ENCODE peak calls at places on chromosomes 16 and 17, in five cellular contexts. R is H9, P is neuronal stem cell, T is mesenchymal stem cell, E is H1. G is an unnamed sample.

GRCh38 chr16:85172465-85173071 is 60.3 kb upstream of the CIBAR2 start:
- DNase-seq in P (no peak), R (peak; percentile 70), E (no peak), T (peak; percentile 66), G (peak; percentile 43)

GRCh38 chr17:71342726-71343125 is 778.1 kb upstream of the SOX9 start:
- DNase-seq in E (no peak), R (no peak), P (no peak), T (no peak), G (no peak)

GRCh38 chr17:68777243-68777855 is 176.2 kb upstream of the FAM20A start:
- DNase-seq in R (peak; percentile 69), P (peak; percentile 51), E (no peak), T (peak; percentile 74), G (peak; percentile 70)

GRCh38 chr16:75376475-75376907 is 56.8 kb downstream of the CFDP1 start:
- DNase-seq in P (no peak), T (no peak), E (no peak), R (peak; percentile 29), G (peak; percentile 93)

GRCh38 chr17:17836818-17837379 is at the start of gene SREBF1:
- DNase-seq in E (peak; percentile 59), R (peak; percentile 87), P (peak; percentile 80), T (peak; percentile 79), G (peak; percentile 11)

GRCh38 chr17:65472602-65473001 is 88.8 kb downstream of the AXIN2 start:
- DNase-seq in P (no peak), T (no peak), R (no peak), E (no peak), G (peak; percentile 93)

GRCh38 chr17:35568561-35568960 is 7.9 kb upstream of the SLFN14 start:
- DNase-seq in R (no peak), T (peak; percentile 80), P (no peak), E (no peak), G (peak; percentile 69)

GRCh38 chr17:20302191-20302917 is 165.0 kb downstream of the LGALS9B start:
- DNase-seq in T (no peak), E (no peak), P (no peak), R (no peak), G (no peak)

GRCh38 chr17:71870546-71870862 is 250.3 kb upstream of the SOX9 start:
- DNase-seq in R (no peak), T (no peak), E (no peak), P (no peak), G (no peak)

GRCh38 chr16:54007504-54007903 is 279.1 kb downstream of the IRX3 start:
- DNase-seq in E (no peak), P (no peak), R (no peak), T (no peak), G (no peak)

GRCh38 chr17:14359251-14359939 is 58.5 kb downstream of the HS3ST3B1 start:
- DNase-seq in R (peak; percentile 61), T (peak; percentile 35), E (no peak), P (no peak), G (peak; percentile 25)

DNA sequence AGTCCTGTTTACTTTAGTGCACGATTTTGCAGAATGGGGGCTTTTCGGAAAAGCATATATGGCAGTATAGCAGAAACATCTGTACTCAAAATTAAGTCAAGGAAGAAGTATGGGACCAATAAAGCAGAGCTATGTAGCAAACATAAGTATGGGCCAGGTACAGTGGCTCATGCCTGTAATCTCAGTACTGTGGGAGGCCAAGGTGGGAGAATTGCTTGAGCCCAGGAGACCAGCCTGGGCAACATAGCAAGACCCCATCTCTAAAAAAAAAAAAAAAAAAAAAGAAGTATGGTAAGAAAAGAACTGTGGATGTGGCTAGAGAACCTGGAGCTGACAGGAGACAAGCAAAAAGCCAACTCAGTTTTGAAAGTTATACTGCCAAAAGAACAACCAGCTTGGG is 36.1 kb downstream of the ZNF652 start:
- DNase-seq in T (no peak), P (no peak), R (no peak), E (no peak), G (no peak)
- H2BK12ac ChIP-seq in T (no peak overlapping the region), P (no peak overlapping the region), R (no peak overlapping the region), E (no peak overlapping the region), G (no peak overlapping the region)

GRCh38 chr17:82662711-82663261 is 14.5 kb upstream of the WDR45B start:
- DNase-seq in P (no peak), E (no peak), T (no peak), R (no peak), G (no peak)
- H2BK12ac ChIP-seq in P (no peak overlapping the region), E (no peak overlapping the region), T (no peak overlapping the region), R (no peak overlapping the region), G (no peak overlapping the region)

GRCh38 chr17:7977039-7977438 is 25.4 kb upstream of the GUCY2D start:
- DNase-seq in R (no peak), T (no peak), E (no peak), P (no peak), G (no peak)
- H2BK12ac ChIP-seq in R (no peak overlapping the region), T (no peak overlapping the region), E (no peak overlapping the region), P (no peak overlapping the region), G (no peak overlapping the region)

GRCh38 chr17:48340916-48341315 is 89.1 kb downstream of the SKAP1 start:
- DNase-seq in P (no peak), T (no peak), R (no peak), E (no peak), G (no peak)
- H2BK12ac ChIP-seq in P (no peak overlapping the region), T (no peak overlapping the region), R (no peak overlapping the region), E (no peak overlapping the region), G (no peak overlapping the region)

DNA sequence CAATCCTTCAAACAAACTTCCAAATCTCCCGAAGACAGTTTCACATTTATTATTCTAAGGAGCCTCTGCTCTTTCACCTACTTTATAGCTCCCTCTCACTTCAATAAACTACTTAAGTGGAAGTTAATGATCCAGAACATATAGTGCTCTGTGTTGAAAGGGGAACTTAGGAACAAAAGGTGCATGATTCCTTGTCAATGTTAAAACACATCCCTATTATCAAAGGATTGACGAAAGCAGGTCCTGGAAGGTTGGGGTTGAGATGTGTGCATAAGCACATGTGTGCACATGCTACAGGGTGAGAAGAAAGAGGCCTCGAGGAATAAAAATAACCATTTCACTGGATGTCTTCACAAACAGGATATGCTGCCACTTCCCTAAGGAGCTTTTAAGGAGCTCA is 170.3 kb downstream of the SLC39A11 start:
- DNase-seq in R (no peak), T (no peak), E (no peak), P (no peak), G (no peak)
- H2BK12ac ChIP-seq in R (no peak overlapping the region), T (no peak overlapping the region), E (no peak overlapping the region), P (no peak overlapping the region), G (no peak overlapping the region)

DNA sequence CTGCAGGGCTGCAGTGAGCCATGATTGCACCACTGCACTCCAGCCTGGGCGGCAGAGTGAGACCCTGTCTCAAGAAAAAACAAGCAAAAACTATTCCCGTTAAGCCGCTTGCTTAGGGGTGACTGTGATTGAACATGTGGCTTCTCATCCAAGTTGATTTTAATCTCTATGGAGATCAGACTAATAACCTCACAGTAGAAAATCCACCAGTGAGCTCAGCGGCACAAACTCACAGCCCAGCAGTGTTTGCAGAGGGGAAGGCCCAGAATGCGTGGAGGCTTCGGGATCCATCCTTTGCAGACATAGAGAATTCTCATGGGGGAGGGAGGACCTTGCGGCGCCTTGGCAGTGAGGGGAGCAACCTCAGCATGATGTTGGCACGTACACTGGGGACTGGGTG is 7.4 kb downstream of the BANP start:
- DNase-seq in P (no peak), T (no peak), E (no peak), R (no peak), G (no peak)
- H2BK12ac ChIP-seq in P (no peak overlapping the region), T (no peak overlapping the region), E (no peak overlapping the region), R (no peak overlapping the region), G (no peak overlapping the region)

DNA sequence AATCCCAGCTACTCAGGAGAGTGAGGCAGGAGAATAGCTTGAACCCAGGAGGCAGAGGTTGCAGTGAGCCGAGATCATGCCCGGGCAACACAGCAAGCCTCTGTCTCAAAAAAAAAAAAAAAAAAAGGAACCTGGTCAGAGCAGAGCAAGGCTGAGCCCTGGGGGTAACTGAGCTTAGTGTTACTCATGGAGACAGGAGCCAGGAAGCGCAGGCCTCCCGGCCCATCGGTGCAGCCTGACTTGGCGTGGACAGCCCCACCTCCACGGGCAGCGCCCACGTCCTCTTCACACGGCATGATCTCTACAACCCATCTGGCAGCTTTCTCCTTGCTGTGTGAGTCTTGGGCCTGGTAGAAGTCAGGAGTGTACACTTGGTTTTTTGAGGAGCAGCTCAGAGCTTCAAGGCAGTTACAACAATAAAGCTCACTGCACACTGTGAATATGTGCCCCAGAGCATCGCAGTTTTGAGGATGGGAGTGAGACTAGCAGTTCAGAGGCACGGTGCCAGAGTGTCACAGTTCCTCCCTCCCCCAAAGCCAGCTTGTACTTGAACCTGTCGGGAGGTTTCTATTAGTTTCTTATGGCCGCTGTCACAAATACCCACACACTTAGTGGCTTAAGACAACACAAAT is 129.9 kb downstream of the RAP1GAP2 start:
- DNase-seq in T (no peak), R (no peak), P (no peak), E (no peak), G (peak; percentile 29)
- H2BK12ac ChIP-seq in T (no peak overlapping the region), R (no peak overlapping the region), P (no peak overlapping the region), E (no peak overlapping the region), G (no peak overlapping the region)

DNA sequence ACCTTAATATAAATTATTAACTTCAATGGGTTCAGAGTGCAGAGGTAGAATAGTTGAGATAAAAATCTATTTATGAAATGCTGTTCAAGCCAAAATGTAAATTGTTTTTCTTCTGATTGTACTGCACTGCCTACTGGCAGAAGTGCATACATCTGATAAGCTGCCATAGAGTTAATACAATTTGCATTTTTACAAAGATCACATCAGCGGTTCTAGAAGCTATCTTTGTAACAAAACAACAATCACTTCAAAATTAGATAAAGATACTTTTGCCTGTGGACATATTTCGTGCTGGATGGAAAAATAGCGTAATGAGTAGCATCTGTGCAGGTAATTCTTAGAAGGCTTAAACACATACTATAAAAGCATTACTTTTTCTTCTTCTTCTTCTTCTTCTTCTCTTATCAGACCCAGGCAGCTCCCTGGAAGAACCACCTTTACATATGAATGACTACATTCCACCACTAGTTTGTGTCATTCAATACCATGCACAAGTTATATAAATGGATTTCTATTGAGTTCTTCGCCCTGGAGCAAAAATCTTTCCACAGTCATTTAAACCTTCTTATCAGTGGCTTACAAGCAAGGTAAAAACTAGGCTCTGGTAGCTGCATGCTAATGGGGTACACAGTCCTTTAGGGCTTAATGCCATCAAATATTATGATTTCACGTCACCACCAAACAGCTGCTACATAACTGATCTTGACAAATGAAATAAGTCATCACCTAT is 47.0 kb downstream of the SYNRG start:
- DNase-seq in T (no peak), R (no peak), E (no peak), P (no peak), G (no peak)
- H2BK12ac ChIP-seq in T (no peak overlapping the region), R (no peak overlapping the region), E (no peak overlapping the region), P (no peak overlapping the region), G (no peak overlapping the region)

GRCh38 chr17:82627827-82628226 is 20.4 kb downstream of the WDR45B start:
- DNase-seq in T (no peak), R (no peak), E (no peak), P (no peak), G (no peak)
- H2BK12ac ChIP-seq in T (no peak overlapping the region), R (no peak overlapping the region), E (no peak overlapping the region), P (no peak overlapping the region), G (no peak overlapping the region)

G was measured in trophoblast cell.